ENCODE peak calls at places on chromosome 20, in eight cellular contexts. One of them, this sample, is unnamed.

GRCh38 chr20:1034420-1034799 is 32.3 kb upstream of the RSPO4 start:
- DNase-seq in T1000: no peak
- DNase-seq in stimulated activated CD4-positive, alpha-beta T cell treated with anti-CD3 and anti-CD28 coated beads, Interleukin-15, amount 100 ng/mL, for 1 hour: no peak
- DNase-seq in caudate nucleus: no peak
- DNase-seq in activated CD4-positive, alpha-beta T cell treated with anti-CD3 and anti-CD28 coated beads, Interleukin-2, amount 50 U/mL, for 1 hour: no peak
- DNase-seq in right atrium auricular region: no peak
- DNase-seq in colonic mucosa: no peak
- DNase-seq in lower lobe of right lung: no peak
- DNase-seq in this sample: no peak

GRCh38 chr20:17446171-17446570 is 85.0 kb downstream of the BFSP1 start:
- DNase-seq in T1000: no peak
- DNase-seq in stimulated activated CD4-positive, alpha-beta T cell treated with anti-CD3 and anti-CD28 coated beads, Interleukin-15, amount 100 ng/mL, for 1 hour: no peak
- DNase-seq in caudate nucleus: no peak
- DNase-seq in activated CD4-positive, alpha-beta T cell treated with anti-CD3 and anti-CD28 coated beads, Interleukin-2, amount 50 U/mL, for 1 hour: no peak
- DNase-seq in right atrium auricular region: no peak
- DNase-seq in colonic mucosa: no peak
- DNase-seq in lower lobe of right lung: no peak
- DNase-seq in this sample: no peak

GRCh38 chr20:9068232-9068781 is 580 bp upstream of the PLCB4 start:
- DNase-seq in T1000: peak; percentile 27
- DNase-seq in stimulated activated CD4-positive, alpha-beta T cell treated with anti-CD3 and anti-CD28 coated beads, Interleukin-15, amount 100 ng/mL, for 1 hour: no peak
- DNase-seq in caudate nucleus: no peak
- DNase-seq in activated CD4-positive, alpha-beta T cell treated with anti-CD3 and anti-CD28 coated beads, Interleukin-2, amount 50 U/mL, for 1 hour: no peak
- DNase-seq in right atrium auricular region: no peak
- DNase-seq in colonic mucosa: peak; percentile 39
- DNase-seq in lower lobe of right lung: no peak
- DNase-seq in this sample: no peak

GRCh38 chr20:8854566-8854965 is 214.3 kb upstream of the PLCB4 start:
- DNase-seq in T1000: no peak
- DNase-seq in stimulated activated CD4-positive, alpha-beta T cell treated with anti-CD3 and anti-CD28 coated beads, Interleukin-15, amount 100 ng/mL, for 1 hour: no peak
- DNase-seq in caudate nucleus: no peak
- DNase-seq in activated CD4-positive, alpha-beta T cell treated with anti-CD3 and anti-CD28 coated beads, Interleukin-2, amount 50 U/mL, for 1 hour: no peak
- DNase-seq in right atrium auricular region: no peak
- DNase-seq in colonic mucosa: peak; percentile 22
- DNase-seq in lower lobe of right lung: peak; percentile 43
- DNase-seq in this sample: no peak

GRCh38 chr20:6228302-6228843 is 105.5 kb upstream of the FERMT1 start:
- DNase-seq in T1000: no peak
- DNase-seq in stimulated activated CD4-positive, alpha-beta T cell treated with anti-CD3 and anti-CD28 coated beads, Interleukin-15, amount 100 ng/mL, for 1 hour: no peak
- DNase-seq in caudate nucleus: no peak
- DNase-seq in activated CD4-positive, alpha-beta T cell treated with anti-CD3 and anti-CD28 coated beads, Interleukin-2, amount 50 U/mL, for 1 hour: no peak
- DNase-seq in right atrium auricular region: no peak
- DNase-seq in colonic mucosa: no peak
- DNase-seq in lower lobe of right lung: no peak
- DNase-seq in this sample: no peak

GRCh38 chr20:19407731-19408130 is 195.3 kb downstream of the SLC24A3 start:
- DNase-seq in T1000: no peak
- DNase-seq in stimulated activated CD4-positive, alpha-beta T cell treated with anti-CD3 and anti-CD28 coated beads, Interleukin-15, amount 100 ng/mL, for 1 hour: no peak
- DNase-seq in caudate nucleus: no peak
- DNase-seq in activated CD4-positive, alpha-beta T cell treated with anti-CD3 and anti-CD28 coated beads, Interleukin-2, amount 50 U/mL, for 1 hour: no peak
- DNase-seq in right atrium auricular region: no peak
- DNase-seq in colonic mucosa: no peak
- DNase-seq in lower lobe of right lung: no peak
- DNase-seq in this sample: no peak

GRCh38 chr20:18058661-18059467 is 1.1 kb upstream of the OVOL2 start:
- DNase-seq in T1000: no peak
- DNase-seq in stimulated activated CD4-positive, alpha-beta T cell treated with anti-CD3 and anti-CD28 coated beads, Interleukin-15, amount 100 ng/mL, for 1 hour: no peak
- DNase-seq in caudate nucleus: no peak
- DNase-seq in activated CD4-positive, alpha-beta T cell treated with anti-CD3 and anti-CD28 coated beads, Interleukin-2, amount 50 U/mL, for 1 hour: no peak
- DNase-seq in right atrium auricular region: no peak
- DNase-seq in colonic mucosa: peak; percentile 64
- DNase-seq in lower lobe of right lung: peak; percentile 65
- DNase-seq in this sample: no peak

GRCh38 chr20:8646026-8646425 is 422.9 kb upstream of the PLCB4 start:
- DNase-seq in T1000: no peak
- DNase-seq in stimulated activated CD4-positive, alpha-beta T cell treated with anti-CD3 and anti-CD28 coated beads, Interleukin-15, amount 100 ng/mL, for 1 hour: no peak
- DNase-seq in caudate nucleus: no peak
- DNase-seq in activated CD4-positive, alpha-beta T cell treated with anti-CD3 and anti-CD28 coated beads, Interleukin-2, amount 50 U/mL, for 1 hour: no peak
- DNase-seq in right atrium auricular region: no peak
- DNase-seq in colonic mucosa: no peak
- DNase-seq in lower lobe of right lung: no peak
- DNase-seq in this sample: no peak

GRCh38 chr20:62370807-62371587 is 3.9 kb upstream of the LAMA5 start:
- DNase-seq in T1000: no peak
- DNase-seq in stimulated activated CD4-positive, alpha-beta T cell treated with anti-CD3 and anti-CD28 coated beads, Interleukin-15, amount 100 ng/mL, for 1 hour: no peak
- DNase-seq in caudate nucleus: no peak
- DNase-seq in activated CD4-positive, alpha-beta T cell treated with anti-CD3 and anti-CD28 coated beads, Interleukin-2, amount 50 U/mL, for 1 hour: no peak
- DNase-seq in right atrium auricular region: no peak
- DNase-seq in colonic mucosa: no peak
- DNase-seq in lower lobe of right lung: peak; percentile 78
- DNase-seq in this sample: no peak

GRCh38 chr20:41678799-41679198 is 60.6 kb upstream of the CHD6 start:
- DNase-seq in T1000: no peak
- DNase-seq in stimulated activated CD4-positive, alpha-beta T cell treated with anti-CD3 and anti-CD28 coated beads, Interleukin-15, amount 100 ng/mL, for 1 hour: no peak
- DNase-seq in caudate nucleus: no peak
- DNase-seq in activated CD4-positive, alpha-beta T cell treated with anti-CD3 and anti-CD28 coated beads, Interleukin-2, amount 50 U/mL, for 1 hour: no peak
- DNase-seq in right atrium auricular region: no peak
- DNase-seq in colonic mucosa: no peak
- DNase-seq in lower lobe of right lung: no peak
- DNase-seq in this sample: no peak

GRCh38 chr20:62282877-62283503 is 19.8 kb upstream of the ADRM1 start:
- DNase-seq in T1000: no peak
- DNase-seq in stimulated activated CD4-positive, alpha-beta T cell treated with anti-CD3 and anti-CD28 coated beads, Interleukin-15, amount 100 ng/mL, for 1 hour: no peak
- DNase-seq in caudate nucleus: no peak
- DNase-seq in activated CD4-positive, alpha-beta T cell treated with anti-CD3 and anti-CD28 coated beads, Interleukin-2, amount 50 U/mL, for 1 hour: no peak
- DNase-seq in right atrium auricular region: no peak
- DNase-seq in colonic mucosa: no peak
- DNase-seq in lower lobe of right lung: no peak
- DNase-seq in this sample: no peak

GRCh38 chr20:8932192-8933150 is 136.4 kb upstream of the PLCB4 start:
- DNase-seq in T1000: peak; percentile 62
- DNase-seq in stimulated activated CD4-positive, alpha-beta T cell treated with anti-CD3 and anti-CD28 coated beads, Interleukin-15, amount 100 ng/mL, for 1 hour: no peak
- DNase-seq in caudate nucleus: no peak
- DNase-seq in activated CD4-positive, alpha-beta T cell treated with anti-CD3 and anti-CD28 coated beads, Interleukin-2, amount 50 U/mL, for 1 hour: no peak
- DNase-seq in right atrium auricular region: no peak
- DNase-seq in colonic mucosa: no peak
- DNase-seq in lower lobe of right lung: no peak
- DNase-seq in this sample: no peak

GRCh38 chr20:56359212-56360132 is 698 bp downstream of the FAM210B start:
- DNase-seq in T1000: peak; percentile 48
- DNase-seq in stimulated activated CD4-positive, alpha-beta T cell treated with anti-CD3 and anti-CD28 coated beads, Interleukin-15, amount 100 ng/mL, for 1 hour: no peak
- DNase-seq in caudate nucleus: peak; percentile 21
- DNase-seq in activated CD4-positive, alpha-beta T cell treated with anti-CD3 and anti-CD28 coated beads, Interleukin-2, amount 50 U/mL, for 1 hour: peak; percentile 6
- DNase-seq in right atrium auricular region: peak; percentile 68
- DNase-seq in colonic mucosa: peak; percentile 40
- DNase-seq in lower lobe of right lung: peak; percentile 71
- DNase-seq in this sample: peak; percentile 15

GRCh38 chr20:38870733-38871559 is 55.3 kb upstream of the FAM83D start:
- DNase-seq in T1000: no peak
- DNase-seq in stimulated activated CD4-positive, alpha-beta T cell treated with anti-CD3 and anti-CD28 coated beads, Interleukin-15, amount 100 ng/mL, for 1 hour: peak; percentile 16
- DNase-seq in caudate nucleus: no peak
- DNase-seq in activated CD4-positive, alpha-beta T cell treated with anti-CD3 and anti-CD28 coated beads, Interleukin-2, amount 50 U/mL, for 1 hour: peak; percentile 37
- DNase-seq in right atrium auricular region: no peak
- DNase-seq in colonic mucosa: peak; percentile 88
- DNase-seq in lower lobe of right lung: no peak
- DNase-seq in this sample: no peak

GRCh38 chr20:10783660-10784336 is 110.0 kb upstream of the JAG1 start:
- DNase-seq in T1000: no peak
- DNase-seq in stimulated activated CD4-positive, alpha-beta T cell treated with anti-CD3 and anti-CD28 coated beads, Interleukin-15, amount 100 ng/mL, for 1 hour: no peak
- DNase-seq in caudate nucleus: no peak
- DNase-seq in activated CD4-positive, alpha-beta T cell treated with anti-CD3 and anti-CD28 coated beads, Interleukin-2, amount 50 U/mL, for 1 hour: no peak
- DNase-seq in right atrium auricular region: no peak
- DNase-seq in colonic mucosa: no peak
- DNase-seq in lower lobe of right lung: no peak
- DNase-seq in this sample: no peak

GRCh38 chr20:51238675-51239305 is 215.9 kb upstream of the KCNG1 start:
- DNase-seq in T1000: no peak
- DNase-seq in stimulated activated CD4-positive, alpha-beta T cell treated with anti-CD3 and anti-CD28 coated beads, Interleukin-15, amount 100 ng/mL, for 1 hour: no peak
- DNase-seq in caudate nucleus: no peak
- DNase-seq in activated CD4-positive, alpha-beta T cell treated with anti-CD3 and anti-CD28 coated beads, Interleukin-2, amount 50 U/mL, for 1 hour: no peak
- DNase-seq in right atrium auricular region: no peak
- DNase-seq in colonic mucosa: no peak
- DNase-seq in lower lobe of right lung: no peak
- DNase-seq in this sample: no peak

GRCh38 chr20:40993794-40994540 is 34.7 kb upstream of the TOP1 start:
- DNase-seq in T1000: no peak
- DNase-seq in stimulated activated CD4-positive, alpha-beta T cell treated with anti-CD3 and anti-CD28 coated beads, Interleukin-15, amount 100 ng/mL, for 1 hour: no peak
- DNase-seq in caudate nucleus: no peak
- DNase-seq in activated CD4-positive, alpha-beta T cell treated with anti-CD3 and anti-CD28 coated beads, Interleukin-2, amount 50 U/mL, for 1 hour: no peak
- DNase-seq in right atrium auricular region: no peak
- DNase-seq in colonic mucosa: no peak
- DNase-seq in lower lobe of right lung: no peak
- DNase-seq in this sample: no peak

GRCh38 chr20:51363813-51364212 is 178.7 kb downstream of the NFATC2 start:
- DNase-seq in T1000: no peak
- DNase-seq in stimulated activated CD4-positive, alpha-beta T cell treated with anti-CD3 and anti-CD28 coated beads, Interleukin-15, amount 100 ng/mL, for 1 hour: no peak
- DNase-seq in caudate nucleus: no peak
- DNase-seq in activated CD4-positive, alpha-beta T cell treated with anti-CD3 and anti-CD28 coated beads, Interleukin-2, amount 50 U/mL, for 1 hour: no peak
- DNase-seq in right atrium auricular region: no peak
- DNase-seq in colonic mucosa: no peak
- DNase-seq in lower lobe of right lung: no peak
- DNase-seq in this sample: no peak

GRCh38 chr20:52313335-52313963 is 121.9 kb upstream of the ZFP64 start:
- DNase-seq in T1000: no peak
- DNase-seq in stimulated activated CD4-positive, alpha-beta T cell treated with anti-CD3 and anti-CD28 coated beads, Interleukin-15, amount 100 ng/mL, for 1 hour: no peak
- DNase-seq in caudate nucleus: no peak
- DNase-seq in activated CD4-positive, alpha-beta T cell treated with anti-CD3 and anti-CD28 coated beads, Interleukin-2, amount 50 U/mL, for 1 hour: no peak
- DNase-seq in right atrium auricular region: no peak
- DNase-seq in colonic mucosa: no peak
- DNase-seq in lower lobe of right lung: no peak
- DNase-seq in this sample: no peak

GRCh38 chr20:32110173-32110704 is 725 bp downstream of the TM9SF4 start:
- DNase-seq in T1000: no peak
- DNase-seq in stimulated activated CD4-positive, alpha-beta T cell treated with anti-CD3 and anti-CD28 coated beads, Interleukin-15, amount 100 ng/mL, for 1 hour: no peak
- DNase-seq in caudate nucleus: no peak
- DNase-seq in activated CD4-positive, alpha-beta T cell treated with anti-CD3 and anti-CD28 coated beads, Interleukin-2, amount 50 U/mL, for 1 hour: no peak
- DNase-seq in right atrium auricular region: no peak
- DNase-seq in colonic mucosa: peak; percentile 37
- DNase-seq in lower lobe of right lung: no peak
- DNase-seq in this sample: no peak

GRCh38 chr20:29448806-29449470 is 1808.5 kb upstream of the DEFB115 start:
- DNase-seq in T1000: no peak
- DNase-seq in stimulated activated CD4-positive, alpha-beta T cell treated with anti-CD3 and anti-CD28 coated beads, Interleukin-15, amount 100 ng/mL, for 1 hour: no peak
- DNase-seq in caudate nucleus: no peak
- DNase-seq in activated CD4-positive, alpha-beta T cell treated with anti-CD3 and anti-CD28 coated beads, Interleukin-2, amount 50 U/mL, for 1 hour: no peak
- DNase-seq in right atrium auricular region: no peak
- DNase-seq in colonic mucosa: no peak
- DNase-seq in lower lobe of right lung: no peak
- DNase-seq in this sample: no peak

GRCh38 chr20:17377222-17377621 is 150.4 kb downstream of the PCSK2 start:
- DNase-seq in T1000: no peak
- DNase-seq in stimulated activated CD4-positive, alpha-beta T cell treated with anti-CD3 and anti-CD28 coated beads, Interleukin-15, amount 100 ng/mL, for 1 hour: no peak
- DNase-seq in caudate nucleus: no peak
- DNase-seq in activated CD4-positive, alpha-beta T cell treated with anti-CD3 and anti-CD28 coated beads, Interleukin-2, amount 50 U/mL, for 1 hour: no peak
- DNase-seq in right atrium auricular region: no peak
- DNase-seq in colonic mucosa: no peak
- DNase-seq in lower lobe of right lung: no peak
- DNase-seq in this sample: no peak

GRCh38 chr20:8895472-8895871 is 173.4 kb upstream of the PLCB4 start:
- DNase-seq in T1000: no peak
- DNase-seq in stimulated activated CD4-positive, alpha-beta T cell treated with anti-CD3 and anti-CD28 coated beads, Interleukin-15, amount 100 ng/mL, for 1 hour: no peak
- DNase-seq in caudate nucleus: no peak
- DNase-seq in activated CD4-positive, alpha-beta T cell treated with anti-CD3 and anti-CD28 coated beads, Interleukin-2, amount 50 U/mL, for 1 hour: no peak
- DNase-seq in right atrium auricular region: no peak
- DNase-seq in colonic mucosa: no peak
- DNase-seq in lower lobe of right lung: no peak
- DNase-seq in this sample: no peak

GRCh38 chr20:24605937-24606455 is 136.6 kb downstream of the SYNDIG1 start:
- DNase-seq in T1000: no peak
- DNase-seq in stimulated activated CD4-positive, alpha-beta T cell treated with anti-CD3 and anti-CD28 coated beads, Interleukin-15, amount 100 ng/mL, for 1 hour: no peak
- DNase-seq in caudate nucleus: no peak
- DNase-seq in activated CD4-positive, alpha-beta T cell treated with anti-CD3 and anti-CD28 coated beads, Interleukin-2, amount 50 U/mL, for 1 hour: no peak
- DNase-seq in right atrium auricular region: no peak
- DNase-seq in colonic mucosa: no peak
- DNase-seq in lower lobe of right lung: no peak
- DNase-seq in this sample: no peak

GRCh38 chr20:44069203-44069931 is 117.6 kb downstream of the JPH2 start:
- DNase-seq in T1000: no peak
- DNase-seq in stimulated activated CD4-positive, alpha-beta T cell treated with anti-CD3 and anti-CD28 coated beads, Interleukin-15, amount 100 ng/mL, for 1 hour: no peak
- DNase-seq in caudate nucleus: no peak
- DNase-seq in activated CD4-positive, alpha-beta T cell treated with anti-CD3 and anti-CD28 coated beads, Interleukin-2, amount 50 U/mL, for 1 hour: peak; percentile 70
- DNase-seq in right atrium auricular region: peak; percentile 52
- DNase-seq in colonic mucosa: no peak
- DNase-seq in lower lobe of right lung: no peak
- DNase-seq in this sample: no peak

GRCh38 chr20:48685300-48685699 is 142.5 kb downstream of the PREX1 start:
- DNase-seq in T1000: no peak
- DNase-seq in stimulated activated CD4-positive, alpha-beta T cell treated with anti-CD3 and anti-CD28 coated beads, Interleukin-15, amount 100 ng/mL, for 1 hour: no peak
- DNase-seq in caudate nucleus: no peak
- DNase-seq in activated CD4-positive, alpha-beta T cell treated with anti-CD3 and anti-CD28 coated beads, Interleukin-2, amount 50 U/mL, for 1 hour: no peak
- DNase-seq in right atrium auricular region: no peak
- DNase-seq in colonic mucosa: no peak
- DNase-seq in lower lobe of right lung: peak; percentile 0
- DNase-seq in this sample: no peak

GRCh38 chr20:39264506-39265172 is 302.5 kb downstream of the DHX35 start:
- DNase-seq in T1000: peak; percentile 24
- DNase-seq in stimulated activated CD4-positive, alpha-beta T cell treated with anti-CD3 and anti-CD28 coated beads, Interleukin-15, amount 100 ng/mL, for 1 hour: peak; percentile 9
- DNase-seq in caudate nucleus: peak; percentile 76
- DNase-seq in activated CD4-positive, alpha-beta T cell treated with anti-CD3 and anti-CD28 coated beads, Interleukin-2, amount 50 U/mL, for 1 hour: peak; percentile 23
- DNase-seq in right atrium auricular region: peak; percentile 68
- DNase-seq in colonic mucosa: peak; percentile 35
- DNase-seq in lower lobe of right lung: no peak
- DNase-seq in this sample: no peak

GRCh38 chr20:61605862-61606557 is 353.9 kb downstream of the CDH4 start:
- DNase-seq in T1000: no peak
- DNase-seq in stimulated activated CD4-positive, alpha-beta T cell treated with anti-CD3 and anti-CD28 coated beads, Interleukin-15, amount 100 ng/mL, for 1 hour: no peak
- DNase-seq in caudate nucleus: no peak
- DNase-seq in activated CD4-positive, alpha-beta T cell treated with anti-CD3 and anti-CD28 coated beads, Interleukin-2, amount 50 U/mL, for 1 hour: no peak
- DNase-seq in right atrium auricular region: no peak
- DNase-seq in colonic mucosa: no peak
- DNase-seq in lower lobe of right lung: no peak
- DNase-seq in this sample: no peak

GRCh38 chr20:23435675-23436539 is 3.6 kb upstream of the CSTL1 start:
- DNase-seq in T1000: no peak
- DNase-seq in stimulated activated CD4-positive, alpha-beta T cell treated with anti-CD3 and anti-CD28 coated beads, Interleukin-15, amount 100 ng/mL, for 1 hour: no peak
- DNase-seq in caudate nucleus: no peak
- DNase-seq in activated CD4-positive, alpha-beta T cell treated with anti-CD3 and anti-CD28 coated beads, Interleukin-2, amount 50 U/mL, for 1 hour: no peak
- DNase-seq in right atrium auricular region: no peak
- DNase-seq in colonic mucosa: peak; percentile 49
- DNase-seq in lower lobe of right lung: no peak
- DNase-seq in this sample: no peak

GRCh38 chr20:48773837-48774418 is 53.9 kb downstream of the PREX1 start:
- DNase-seq in T1000: no peak
- DNase-seq in stimulated activated CD4-positive, alpha-beta T cell treated with anti-CD3 and anti-CD28 coated beads, Interleukin-15, amount 100 ng/mL, for 1 hour: no peak
- DNase-seq in caudate nucleus: no peak
- DNase-seq in activated CD4-positive, alpha-beta T cell treated with anti-CD3 and anti-CD28 coated beads, Interleukin-2, amount 50 U/mL, for 1 hour: no peak
- DNase-seq in right atrium auricular region: no peak
- DNase-seq in colonic mucosa: no peak
- DNase-seq in lower lobe of right lung: peak; percentile 70
- DNase-seq in this sample: no peak

GRCh38 chr20:57948177-57948955 is 238.6 kb upstream of the PMEPA1 start:
- DNase-seq in T1000: no peak
- DNase-seq in stimulated activated CD4-positive, alpha-beta T cell treated with anti-CD3 and anti-CD28 coated beads, Interleukin-15, amount 100 ng/mL, for 1 hour: no peak
- DNase-seq in caudate nucleus: no peak
- DNase-seq in activated CD4-positive, alpha-beta T cell treated with anti-CD3 and anti-CD28 coated beads, Interleukin-2, amount 50 U/mL, for 1 hour: no peak
- DNase-seq in right atrium auricular region: no peak
- DNase-seq in colonic mucosa: no peak
- DNase-seq in lower lobe of right lung: no peak
- DNase-seq in this sample: no peak

GRCh38 chr20:15706719-15707118 is 866.5 kb downstream of the KIF16B start:
- DNase-seq in T1000: no peak
- DNase-seq in stimulated activated CD4-positive, alpha-beta T cell treated with anti-CD3 and anti-CD28 coated beads, Interleukin-15, amount 100 ng/mL, for 1 hour: no peak
- DNase-seq in caudate nucleus: no peak
- DNase-seq in activated CD4-positive, alpha-beta T cell treated with anti-CD3 and anti-CD28 coated beads, Interleukin-2, amount 50 U/mL, for 1 hour: no peak
- DNase-seq in right atrium auricular region: no peak
- DNase-seq in colonic mucosa: no peak
- DNase-seq in lower lobe of right lung: no peak
- DNase-seq in this sample: no peak

GRCh38 chr20:62777528-62777830 is 18.8 kb upstream of the MRGBP start:
- DNase-seq in T1000: no peak
- DNase-seq in stimulated activated CD4-positive, alpha-beta T cell treated with anti-CD3 and anti-CD28 coated beads, Interleukin-15, amount 100 ng/mL, for 1 hour: no peak
- DNase-seq in caudate nucleus: no peak
- DNase-seq in activated CD4-positive, alpha-beta T cell treated with anti-CD3 and anti-CD28 coated beads, Interleukin-2, amount 50 U/mL, for 1 hour: no peak
- DNase-seq in right atrium auricular region: no peak
- DNase-seq in colonic mucosa: no peak
- DNase-seq in lower lobe of right lung: no peak
- DNase-seq in this sample: no peak

GRCh38 chr20:32524871-32525501 is 60.1 kb downstream of the NOL4L start:
- DNase-seq in T1000: no peak
- DNase-seq in stimulated activated CD4-positive, alpha-beta T cell treated with anti-CD3 and anti-CD28 coated beads, Interleukin-15, amount 100 ng/mL, for 1 hour: no peak
- DNase-seq in caudate nucleus: peak; percentile 38
- DNase-seq in activated CD4-positive, alpha-beta T cell treated with anti-CD3 and anti-CD28 coated beads, Interleukin-2, amount 50 U/mL, for 1 hour: no peak
- DNase-seq in right atrium auricular region: peak; percentile 69
- DNase-seq in colonic mucosa: no peak
- DNase-seq in lower lobe of right lung: peak; percentile 68
- DNase-seq in this sample: no peak